ENCODE peak calls at places on chromosomes 4 and X, in four cellular contexts. I is upper lobe of left lung, X is adrenal gland, L is H54. E is an unnamed sample.

GRCh38 chr4:186203391-186203802 is 12.0 kb downstream of the CYP4V2 start:
- DNase-seq in I (no peak), X (no peak), L (no peak), E (peak)

GRCh38 chrX:41522071-41522470 is 74.9 kb downstream of the NYX start:
- DNase-seq in I (no peak), X (no peak), L (no peak), E (no peak)

GRCh38 chrX:19137064-19137463 is 14.8 kb upstream of the ADGRG2 start:
- DNase-seq in I (no peak), X (no peak), L (no peak), E (no peak)

GRCh38 chrX:68286980-68287379 is 146.3 kb downstream of the OPHN1 start:
- DNase-seq in I (no peak), X (no peak), L (no peak), E (no peak)

GRCh38 chrX:120857240-120857639 is 18.4 kb downstream of the CT47B1 start:
- DNase-seq in I (no peak), X (no peak), L (no peak), E (no peak)

GRCh38 chr4:160403066-160403465 is 1300.2 kb downstream of the RAPGEF2 start:
- DNase-seq in I (no peak), X (no peak), L (no peak), E (no peak)

GRCh38 chrX:19225906-19226305 is 103.6 kb upstream of the ADGRG2 start:
- DNase-seq in I (no peak), X (no peak), L (no peak), E (peak)

GRCh38 chrX:114774691-114775090 is 190.8 kb downstream of the HTR2C start:
- DNase-seq in I (no peak), X (no peak), L (no peak), E (no peak)

GRCh38 chr4:48660347-48660746 is 119.7 kb downstream of the FRYL start:
- DNase-seq in I (no peak), X (no peak), L (no peak), E (no peak)

GRCh38 chrX:8868906-8869305 is 67.7 kb upstream of the FAM9A start:
- DNase-seq in I (no peak), X (no peak), L (no peak), E (no peak)

GRCh38 chr4:78168029-78168428 is 110.9 kb downstream of the FRAS1 start:
- DNase-seq in I (no peak), X (no peak), L (no peak), E (no peak)

DNA sequence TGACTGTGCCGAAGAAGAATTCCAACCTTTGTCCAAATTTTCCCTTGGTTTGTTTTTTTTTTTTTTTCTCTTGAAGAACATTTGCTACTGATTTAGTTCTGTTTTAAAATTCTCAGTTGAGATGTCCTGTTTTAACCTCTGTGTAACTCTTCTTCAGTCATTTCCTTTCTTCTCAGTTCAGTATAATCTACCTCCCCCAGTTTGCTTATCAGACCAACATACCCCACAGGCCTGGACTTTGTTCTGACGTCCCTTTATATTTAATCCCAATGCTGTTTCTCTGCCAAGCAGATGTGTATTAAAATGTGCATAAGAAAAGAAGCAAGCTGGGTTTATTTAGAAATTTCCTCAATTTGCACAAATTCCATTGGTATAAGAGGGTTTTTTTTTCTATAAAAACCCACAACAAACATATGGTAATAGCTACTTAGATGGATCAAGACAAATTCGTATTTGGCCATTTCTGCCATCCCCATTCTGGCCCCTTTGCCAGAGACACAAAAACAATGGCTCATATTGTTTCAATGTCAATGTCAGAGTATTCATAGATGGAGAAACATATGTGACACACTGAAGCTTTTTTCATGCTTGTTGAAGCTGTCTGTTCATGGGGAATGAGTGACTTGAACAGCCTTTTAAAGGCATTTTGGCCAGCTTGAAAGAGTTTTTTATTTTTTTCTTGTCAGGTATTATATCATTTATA is 24.5 kb downstream of the HCCS start:
- DNase-seq in I (no peak), X (no peak), L (no peak), E (no peak)
- TF ChIP-seq POLR2A in I (no peak), X (no peak), L (no peak), E (no peak)

DNA sequence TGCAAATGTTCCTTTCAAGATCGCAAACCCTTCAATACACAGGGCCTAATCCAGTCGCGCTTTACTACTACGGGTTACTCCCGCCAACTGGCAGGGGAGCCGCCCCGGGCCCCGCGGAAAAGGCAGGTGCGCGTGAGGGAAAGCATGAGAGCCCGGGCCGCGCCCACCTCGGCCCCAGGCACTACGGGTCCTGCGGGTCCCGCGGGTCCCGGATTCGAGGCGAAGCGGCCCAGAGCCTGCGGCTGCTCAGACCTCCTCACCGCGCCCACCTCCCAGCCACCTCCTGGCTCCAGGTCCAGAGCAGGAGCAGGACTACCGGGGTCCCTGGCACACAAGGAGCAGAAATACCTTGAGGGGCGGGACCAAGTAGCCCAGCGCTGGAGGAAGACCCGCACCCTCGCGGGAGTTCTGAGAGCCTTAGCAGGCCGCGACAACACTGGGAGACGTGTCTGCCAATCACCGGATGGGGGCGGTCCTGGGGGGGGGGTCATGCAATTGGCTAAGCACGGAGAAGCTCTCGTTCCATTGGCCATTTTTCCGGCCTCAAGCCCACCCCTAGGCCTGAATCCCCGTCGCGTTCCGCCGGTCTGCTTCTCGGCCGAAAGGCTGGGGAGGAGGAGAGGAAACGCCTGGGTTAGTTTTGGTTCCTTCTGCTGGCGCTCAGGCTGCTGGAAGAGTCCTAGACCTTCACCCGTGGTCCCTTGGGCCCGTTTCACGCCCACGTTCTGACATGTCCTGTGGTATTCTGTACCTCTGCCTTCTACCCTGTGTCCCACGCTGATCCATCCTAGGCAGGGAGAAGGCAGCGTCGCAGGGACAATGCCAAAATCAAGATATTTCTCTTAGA is 29.0 kb downstream of the ERVMER34-1 start:
- DNase-seq in I (peak), X (peak), L (peak), E (peak)
- TF ChIP-seq POLR2A in I (peak), X (peak), L (peak), E (no peak)

GRCh38 chr4:16627999-16628398 is 270.4 kb downstream of the LDB2 start:
- DNase-seq in I (no peak), X (no peak), L (peak), E (no peak)
- TF ChIP-seq POLR2A in I (no peak), X (no peak), L (no peak), E (no peak)

GRCh38 chrX:9997524-9997923 is 30.4 kb downstream of the CLDN34 start:
- DNase-seq in I (no peak), X (no peak), L (no peak), E (no peak)
- TF ChIP-seq POLR2A in I (no peak), X (no peak), L (no peak), E (no peak)

DNA sequence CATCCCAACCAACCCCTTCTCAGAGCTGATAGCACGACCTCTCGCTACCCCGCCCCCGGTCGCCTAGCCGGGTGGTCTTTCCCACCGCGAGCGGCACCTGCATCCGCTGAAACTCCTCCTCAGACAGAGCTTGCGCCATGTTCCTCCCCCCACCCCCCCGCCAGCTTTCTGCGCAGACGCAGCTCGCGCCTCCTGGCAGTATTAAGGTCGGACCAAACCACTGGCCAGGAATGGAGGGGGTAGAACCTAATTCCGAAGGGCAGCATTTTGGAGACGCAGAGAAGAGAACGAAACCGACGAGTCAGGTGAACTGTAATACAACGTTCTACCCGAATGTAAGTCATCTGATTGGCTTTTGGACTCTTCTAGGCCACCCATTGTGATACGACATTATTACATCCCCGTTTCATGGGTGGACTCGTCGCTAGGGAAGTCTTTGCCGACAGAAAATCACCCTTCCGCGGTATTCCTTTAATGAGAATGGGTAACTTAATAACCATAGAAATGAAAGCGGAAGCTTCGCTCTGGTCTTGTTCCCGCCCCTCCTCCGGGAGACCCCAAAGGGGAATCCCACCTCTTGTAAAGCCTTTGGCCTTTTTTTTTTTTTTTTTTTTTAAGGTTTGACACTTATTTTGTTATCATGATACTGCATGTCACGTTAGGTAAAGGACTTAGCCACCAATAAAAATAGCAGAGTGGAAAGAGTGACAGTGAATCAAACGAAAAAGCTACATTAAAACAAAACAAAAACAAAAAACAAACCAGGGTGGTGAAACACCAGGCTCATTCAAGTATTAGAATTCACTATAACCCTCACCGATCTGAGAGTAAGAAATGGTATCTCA is at the start of gene GRIPAP1:
- DNase-seq in I (peak), X (peak), L (peak), E (peak)
- TF ChIP-seq POLR2A in I (peak), X (peak), L (peak), E (peak)

DNA sequence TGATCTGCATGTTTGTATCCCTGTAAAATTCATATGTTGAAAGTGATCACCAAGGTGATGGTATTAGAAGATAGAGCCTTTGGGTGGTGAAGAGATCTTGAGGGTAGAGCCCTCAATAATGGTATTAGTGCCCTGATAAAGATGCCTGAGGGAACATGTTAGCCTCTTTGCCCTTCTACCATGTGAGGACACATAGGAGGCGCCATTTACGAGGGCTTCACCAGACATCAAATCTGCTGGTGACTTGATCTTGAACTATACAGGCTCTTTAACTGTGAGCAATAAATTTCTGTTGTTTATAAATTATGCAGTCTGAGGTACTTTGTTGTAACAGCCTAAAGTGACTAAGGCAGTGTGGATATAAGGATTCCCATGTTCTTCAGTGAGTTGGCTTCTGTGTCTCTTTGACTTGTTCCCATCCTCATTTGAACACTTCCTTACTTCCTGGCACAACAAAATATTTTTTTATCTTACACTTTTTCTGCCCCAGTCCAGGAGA is 11.8 kb downstream of the MOB1B start:
- DNase-seq in I (no peak), X (no peak), L (no peak), E (no peak)
- TF ChIP-seq POLR2A in I (no peak), X (no peak), L (no peak), E (no peak)

GRCh38 chr4:83850435-83850834 is 314.5 kb downstream of the GPAT3 start:
- DNase-seq in I (no peak), X (no peak), L (peak), E (no peak)
- TF ChIP-seq POLR2A in I (no peak), X (no peak), L (no peak), E (no peak)

DNA sequence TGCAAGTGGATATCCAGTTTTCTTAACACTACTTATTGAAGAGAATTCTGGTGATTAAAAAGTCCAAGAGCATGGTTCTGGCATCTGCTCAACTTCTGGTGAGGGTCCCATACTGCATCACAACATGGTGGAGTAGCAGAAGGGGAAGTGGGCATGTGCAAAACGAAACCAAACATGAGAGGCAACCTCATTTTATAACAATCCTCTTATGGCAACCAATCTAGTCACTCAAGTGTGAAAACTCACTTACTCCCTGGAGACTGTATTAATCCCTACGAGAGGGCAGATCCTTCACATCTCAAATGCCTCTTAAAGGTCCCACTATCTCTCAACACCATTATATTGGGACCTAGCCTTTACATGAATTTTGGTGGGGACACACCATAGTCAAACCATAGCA is 55.4 kb upstream of the TRO start:
- DNase-seq in I (no peak), X (no peak), L (no peak), E (no peak)
- TF ChIP-seq POLR2A in I (no peak), X (no peak), L (no peak), E (no peak)

GRCh38 chrX:2490634-2491033 is 10.1 kb downstream of the DHRSX start:
- DNase-seq in I (no peak), X (no peak), L (no peak), E (no peak)

GRCh38 chrX:2492536-2493218 is 8.1 kb downstream of the DHRSX start:
- DNase-seq in I (no peak), X (no peak), L (no peak), E (no peak)

GRCh38 chrX:2487366-2487765 is 13.4 kb downstream of the DHRSX start:
- DNase-seq in I (no peak), X (no peak), L (no peak), E (no peak)

GRCh38 chrX:2488621-2489285 is 12.0 kb downstream of the DHRSX start:
- DNase-seq in I (no peak), X (no peak), L (no peak), E (no peak)

DNA sequence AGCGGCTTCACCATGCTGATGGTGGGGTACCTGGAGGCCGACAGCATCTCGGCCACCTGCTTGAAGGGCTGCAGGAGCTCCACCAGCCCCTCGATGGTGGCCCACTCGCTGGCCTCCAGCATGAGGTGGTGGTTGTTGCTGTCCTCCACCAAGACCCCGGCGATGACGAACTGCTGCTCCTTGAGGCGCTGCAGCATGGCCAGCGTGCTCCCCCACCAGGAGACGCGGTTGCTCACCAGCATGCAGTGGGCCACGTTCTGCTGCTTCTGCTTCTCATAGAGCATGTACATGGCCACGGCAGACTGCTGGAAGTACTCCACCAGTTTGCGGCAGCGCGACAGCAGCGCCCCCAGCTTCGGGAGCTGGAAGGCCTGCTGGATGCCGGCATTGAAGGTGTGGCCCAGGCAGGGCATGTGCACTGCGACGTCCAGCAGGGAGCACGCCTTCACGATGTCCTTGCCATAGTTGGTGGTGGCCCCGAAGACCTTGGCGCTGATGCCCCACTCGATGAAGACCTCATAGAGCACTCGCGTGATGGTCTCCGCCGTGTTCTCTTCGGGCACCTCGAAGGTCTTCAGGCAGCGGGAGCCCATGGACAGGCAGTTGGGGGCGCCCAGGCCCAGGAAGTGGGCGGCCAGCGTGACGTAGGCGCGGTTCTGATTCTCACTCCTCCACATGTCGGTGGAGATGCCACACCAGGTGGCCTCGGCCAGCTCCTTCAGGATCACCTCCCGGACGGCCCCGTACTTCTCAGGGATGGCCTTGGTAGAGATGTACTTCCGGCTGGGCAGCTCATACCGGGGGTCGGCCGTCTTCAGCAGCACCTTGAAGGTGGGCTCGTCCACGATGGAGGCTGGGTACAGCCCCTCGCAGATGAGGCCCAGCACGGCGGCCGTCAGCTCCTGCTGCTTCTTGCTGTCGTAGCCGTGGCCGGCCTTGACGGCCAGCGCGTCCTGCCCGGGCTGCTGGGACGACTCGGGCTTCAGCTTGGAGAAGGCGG is 11.0 kb downstream of the DHRSX start:
- DNase-seq in I (no peak), X (no peak), L (no peak), E (no peak)
- TF ChIP-seq POLR2A in I (no peak), X (no peak), L (no peak), E (no peak)

E was measured in testis.